ENCODE peak calls at places on chromosomes 1 and 21, in four cellular contexts. T, X, O and E are unnamed samples.

GRCh38 chr1:226479432-226479831 is 69.1 kb upstream of the STUM start:
- DNase-seq in T (no peak), X (no peak), O (no peak), E (no peak)

GRCh38 chr1:60222492-60223369 is 149.2 kb upstream of the C1orf87 start:
- DNase-seq in T (no peak), X (no peak), O (no peak), E (no peak)

GRCh38 chr1:27571439-27572018 is 32.4 kb downstream of the AHDC1 start:
- DNase-seq in T (no peak), X (no peak), O (no peak), E (no peak)

GRCh38 chr1:109371271-109371739 is 26.4 kb downstream of the SORT1 start:
- DNase-seq in T (no peak), X (no peak), O (no peak), E (no peak)

GRCh38 chr1:118159578-118159977 is 25.4 kb downstream of the SPAG17 start:
- DNase-seq in T (no peak), X (no peak), O (no peak), E (no peak)

GRCh38 chr1:90480271-90480835 is 236.7 kb downstream of the BARHL2 start:
- DNase-seq in T (no peak), X (no peak), O (no peak), E (no peak)

GRCh38 chr1:79599257-79599656 is 592.7 kb upstream of the ADGRL4 start:
- DNase-seq in T (no peak), X (no peak), O (no peak), E (no peak)

GRCh38 chr1:81590171-81590570 is 210.6 kb upstream of the ADGRL2 start:
- DNase-seq in T (no peak), X (no peak), O (no peak), E (no peak)

GRCh38 chr1:167033646-167034045 is 44.6 kb downstream of the MAEL start:
- DNase-seq in T (no peak), X (no peak), O (no peak), E (no peak)

GRCh38 chr1:202210370-202210769 is 16.8 kb downstream of the LGR6 start:
- DNase-seq in T (no peak), X (no peak), O (no peak), E (no peak)

GRCh38 chr1:63643926-63644325 is 50.7 kb downstream of the PGM1 start:
- DNase-seq in T (no peak), X (no peak), O (no peak), E (no peak)

GRCh38 chr21:44957047-44957831 is 17.4 kb downstream of the SLX9 start:
- DNase-seq in T (no peak), X (no peak), O (peak; percentile 56), E (no peak)

GRCh38 chr1:113046569-113046968 is 26.4 kb upstream of the LRIG2 start:
- DNase-seq in T (no peak), X (no peak), O (no peak), E (no peak)

GRCh38 chr1:25814688-25815087 is 5.1 kb upstream of the MTFR1L start:
- DNase-seq in T (no peak), X (no peak), O (no peak), E (no peak)

GRCh38 chr1:172380441-172381244 is 39.8 kb upstream of the C1orf105 start:
- DNase-seq in T (peak; percentile 25), X (no peak), O (no peak), E (no peak)

GRCh38 chr1:24714859-24715520 is 30.3 kb upstream of the CLIC4 start:
- DNase-seq in T (no peak), X (no peak), O (no peak), E (no peak)

GRCh38 chr1:92314024-92314423 is 15.2 kb downstream of the RPAP2 start:
- DNase-seq in T (no peak), X (no peak), O (no peak), E (no peak)

GRCh38 chr1:22978299-22978698 is 5.6 kb upstream of the LACTBL1 start:
- DNase-seq in T (no peak), X (no peak), O (no peak), E (no peak)

GRCh38 chr1:208218237-208219097 is 25.7 kb downstream of the PLXNA2 start:
- DNase-seq in T (no peak), X (no peak), O (no peak), E (no peak)

GRCh38 chr1:87450615-87451209 is 122.0 kb downstream of the LMO4 start:
- DNase-seq in T (no peak), X (no peak), O (no peak), E (no peak)

GRCh38 chr21:32382108-32382601 is 10.7 kb downstream of the URB1 start:
- DNase-seq in T (no peak), X (no peak), O (no peak), E (no peak)

GRCh38 chr21:37636152-37636860 is 269.7 kb downstream of the DYRK1A start:
- DNase-seq in T (no peak), X (no peak), O (no peak), E (no peak)

GRCh38 chr1:230072296-230072695 is 5.3 kb downstream of the GALNT2 start:
- DNase-seq in T (no peak), X (no peak), O (no peak), E (no peak)

GRCh38 chr1:172657586-172657985 is 1.3 kb upstream of the FASLG start:
- DNase-seq in T (no peak), X (no peak), O (no peak), E (no peak)

GRCh38 chr1:8517579-8518489 is 199.9 kb downstream of the SLC45A1 start:
- DNase-seq in T (no peak), X (no peak), O (no peak), E (no peak)

GRCh38 chr1:6891781-6892579 is 106.7 kb downstream of the CAMTA1 start:
- DNase-seq in T (no peak), X (no peak), O (no peak), E (no peak)

DNA sequence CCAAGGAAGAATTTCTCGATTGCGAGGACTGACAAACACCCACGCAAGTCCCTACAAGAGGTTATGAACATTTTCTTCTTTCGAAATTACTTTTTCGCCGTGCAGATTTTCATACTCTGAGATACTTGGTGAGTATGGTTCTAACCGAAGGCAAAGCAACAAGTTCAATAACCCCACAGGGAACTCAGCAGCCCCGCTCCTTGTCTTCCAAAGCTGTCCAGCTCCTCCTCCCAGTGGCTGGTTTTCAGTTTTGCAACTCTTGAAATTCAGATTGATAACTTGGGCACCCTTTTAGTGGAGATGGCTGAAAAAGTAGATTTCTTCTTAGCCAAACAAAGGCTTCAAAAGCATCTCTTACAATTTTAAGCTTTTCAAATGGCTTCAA is 154.4 kb downstream of the SETD4 start:
- DNase-seq in T (no peak), X (no peak), O (no peak), E (no peak)
- TF ChIP-seq CTCF in T (no peak), X (no peak), O (no peak), E (no peak)

DNA sequence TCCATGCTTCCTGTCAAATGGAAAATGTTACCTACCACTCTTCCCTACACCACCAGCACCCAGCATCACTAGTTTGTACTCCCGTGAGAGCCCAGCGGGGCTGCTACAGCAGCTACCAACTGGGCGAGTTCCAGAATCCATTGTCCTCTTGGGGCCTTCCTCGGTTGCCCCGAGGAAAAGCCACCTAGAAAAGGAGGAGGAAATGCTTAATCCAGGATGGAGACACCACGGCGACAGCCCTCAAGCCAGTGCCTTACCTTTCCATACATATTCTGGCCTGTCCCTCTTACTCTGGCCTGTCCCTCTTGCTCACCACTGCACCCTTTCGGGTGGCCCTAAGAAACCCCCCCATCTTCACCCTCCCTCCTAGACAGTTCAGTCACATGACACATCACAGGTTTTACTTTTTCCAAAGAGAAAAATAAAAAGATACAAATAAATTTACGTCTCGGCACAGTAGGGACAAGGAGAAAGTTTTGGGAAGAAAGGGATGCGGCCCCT is 478 bp downstream of the RIT1 start:
- DNase-seq in T (peak; percentile 44), X (peak; percentile 8), O (no peak), E (peak; percentile 6)
- TF ChIP-seq CTCF in T (no peak), X (no peak), O (no peak), E (no peak)

DNA sequence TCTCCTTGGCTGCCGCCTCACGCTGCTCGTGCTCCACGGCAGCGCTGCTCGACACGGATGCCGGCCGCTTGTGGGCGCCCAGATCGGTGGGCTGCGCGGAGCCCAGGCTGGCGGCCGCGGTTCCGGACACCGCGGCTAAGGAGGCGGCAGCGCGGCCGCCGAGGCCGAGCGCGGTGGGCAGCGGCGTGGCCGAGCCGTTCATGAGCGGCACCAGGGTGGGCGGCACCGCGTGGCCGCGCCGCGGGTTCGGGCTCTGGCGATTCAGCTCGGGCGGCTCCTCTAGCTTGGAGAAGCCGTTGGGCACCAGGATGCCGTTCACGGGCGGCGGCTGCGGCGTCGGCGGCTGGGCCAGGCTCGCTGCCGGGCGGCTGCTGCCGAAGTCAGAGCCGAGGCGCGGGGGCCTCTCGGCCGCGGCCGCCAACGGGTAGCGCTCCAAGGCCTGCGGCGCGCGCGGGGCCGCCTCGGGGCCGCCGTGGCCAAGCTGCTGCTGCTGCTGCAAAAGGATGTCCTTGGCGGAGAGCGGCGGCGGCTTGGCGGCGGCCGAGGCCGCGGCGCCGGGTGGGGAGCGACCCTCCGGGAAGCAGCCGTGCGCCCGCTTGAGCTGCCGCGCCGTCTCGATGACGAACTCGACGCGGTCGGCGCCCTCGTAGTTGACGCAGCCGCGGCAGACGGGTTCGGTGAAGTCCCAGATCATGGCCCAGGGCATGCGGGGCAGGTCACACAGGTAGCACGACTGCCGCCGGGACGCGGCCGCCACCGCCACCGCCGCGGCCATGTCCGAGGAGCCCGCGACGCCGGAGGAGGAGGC is 1.1 kb downstream of the IRF2BP2 start:
- DNase-seq in T (peak; percentile 41), X (no peak), O (peak; percentile 95), E (peak; percentile 56)
- TF ChIP-seq CTCF in T (no peak), X (peak; percentile 0), O (no peak), E (no peak)

GRCh38 chr1:66452162-66452561 is 81.8 kb upstream of the SGIP1 start:
- DNase-seq in T (no peak), X (no peak), O (no peak), E (no peak)
- TF ChIP-seq CTCF in T (no peak), X (peak; percentile 12), O (no peak), E (no peak)